ENCODE peak calls at places on chromosomes 16 and 17, in seven cellular contexts. L is activated T-cell treated with anti-CD3 and anti-CD28 coated beads, Interleukin-2, amount 50 U/mL, for 48 hours; P is midbrain; W is tibial artery; S is anterior cingulate cortex; O is testis; A is NCI-H774. Y is an unnamed sample.

GRCh38 chr17:73493212-73493814 is 150.9 kb downstream of the SDK2 start:
- DNase-seq in L (no peak), P (no peak), W (no peak), S (no peak), O (no peak), A (no peak), Y (peak)

GRCh38 chr16:81723098-81723723 is 55.9 kb upstream of the PLCG2 start:
- DNase-seq in L (peak), P (peak), W (no peak), S (peak), O (peak), A (peak), Y (peak)

GRCh38 chr16:49399594-49400364 is 26.2 kb downstream of the C16orf78 start:
- DNase-seq in L (no peak), P (no peak), W (no peak), S (no peak), O (no peak), A (no peak), Y (no peak)

GRCh38 chr17:50249887-50250286 is 24.4 kb upstream of the TMEM92 start:
- DNase-seq in L (no peak), P (no peak), W (no peak), S (no peak), O (no peak), A (no peak), Y (no peak)

GRCh38 chr16:50394215-50394802 is 25.5 kb upstream of the BRD7 start:
- DNase-seq in L (no peak), P (no peak), W (no peak), S (no peak), O (no peak), A (no peak), Y (no peak)

GRCh38 chr17:10295728-10296343 is 77.0 kb downstream of the MYH13 start:
- DNase-seq in L (peak), P (peak), W (no peak), S (peak), O (peak), A (no peak), Y (peak)

GRCh38 chr17:65617496-65617895 is 56.0 kb upstream of the AXIN2 start:
- DNase-seq in L (no peak), P (no peak), W (no peak), S (no peak), O (no peak), A (no peak), Y (no peak)

GRCh38 chr17:73691321-73691766 is 47.1 kb upstream of the SDK2 start:
- DNase-seq in L (no peak), P (no peak), W (no peak), S (no peak), O (no peak), A (no peak), Y (no peak)

GRCh38 chr16:3756113-3756512 is 38.8 kb upstream of the TRAP1 start:
- DNase-seq in L (no peak), P (no peak), W (no peak), S (no peak), O (no peak), A (no peak), Y (no peak)

GRCh38 chr17:11303773-11304394 is 62.9 kb downstream of the SHISA6 start:
- DNase-seq in L (no peak), P (no peak), W (no peak), S (no peak), O (no peak), A (no peak), Y (no peak)

GRCh38 chr17:19457830-19458271 is 46.8 kb downstream of the RNF112 start:
- DNase-seq in L (no peak), P (no peak), W (no peak), S (no peak), O (no peak), A (no peak), Y (peak)

GRCh38 chr17:76539631-76540271 is at the start of gene PRCD:
- DNase-seq in L (no peak), P (no peak), W (peak), S (no peak), O (no peak), A (no peak), Y (no peak)

GRCh38 chr16:79008036-79008868 is 592.3 kb downstream of the MAF start:
- DNase-seq in L (peak), P (no peak), W (no peak), S (no peak), O (no peak), A (peak), Y (no peak)

GRCh38 chr16:84532855-84533486 is 28.5 kb upstream of the MEAK7 start:
- DNase-seq in L (no peak), P (no peak), W (no peak), S (no peak), O (peak), A (no peak), Y (peak)

GRCh38 chr16:65769776-65770438 is 596.6 kb upstream of the CDH5 start:
- DNase-seq in L (no peak), P (no peak), W (no peak), S (no peak), O (no peak), A (no peak), Y (peak)

GRCh38 chr16:1488054-1488601 is 616 bp downstream of the PTX4 start:
- DNase-seq in L (no peak), P (no peak), W (no peak), S (no peak), O (no peak), A (no peak), Y (no peak)

GRCh38 chr17:80789356-80789902 is 202.2 kb upstream of the CHMP6 start:
- DNase-seq in L (no peak), P (no peak), W (peak), S (no peak), O (peak), A (no peak), Y (peak)

GRCh38 chr16:54277845-54278703 is 8.5 kb downstream of the IRX3 start:
- DNase-seq in L (no peak), P (peak), W (no peak), S (peak), O (no peak), A (peak), Y (no peak)

GRCh38 chr16:3646348-3646920 is 8.1 kb upstream of the DNASE1 start:
- DNase-seq in L (peak), P (no peak), W (no peak), S (no peak), O (peak), A (peak), Y (no peak)

GRCh38 chr17:51119415-51120356 is 982 bp downstream of the SPAG9 start:
- DNase-seq in L (peak), P (no peak), W (peak), S (no peak), O (peak), A (no peak), Y (peak)

GRCh38 chr17:34076743-34077631 is 178.1 kb upstream of the CCL2 start:
- DNase-seq in L (no peak), P (no peak), W (no peak), S (peak), O (no peak), A (peak), Y (no peak)

GRCh38 chr17:59811209-59811608 is 81.5 kb downstream of the TUBD1 start:
- DNase-seq in L (no peak), P (no peak), W (no peak), S (no peak), O (no peak), A (no peak), Y (no peak)

GRCh38 chr17:28950017-28950751 is 1.1 kb downstream of the PHF12 start:
- DNase-seq in L (peak), P (peak), W (peak), S (peak), O (peak), A (peak), Y (peak)

GRCh38 chr17:3471599-3471998 is at the start of gene SPATA22:
- DNase-seq in L (no peak), P (no peak), W (no peak), S (no peak), O (peak), A (no peak), Y (no peak)

GRCh38 chr17:17119106-17119505 is 76.8 kb downstream of the MPRIP start:
- DNase-seq in L (no peak), P (no peak), W (no peak), S (no peak), O (peak), A (no peak), Y (no peak)

GRCh38 chr16:67235816-67236547 is 9.1 kb downstream of the TMEM208 start:
- DNase-seq in L (no peak), P (no peak), W (no peak), S (no peak), O (no peak), A (no peak), Y (no peak)

GRCh38 chr17:76725580-76726230 is 701 bp downstream of the JMJD6 start:
- DNase-seq in L (peak), P (peak), W (peak), S (peak), O (peak), A (no peak), Y (peak)

GRCh38 chr16:533391-534088 is 6.0 kb downstream of the CAPN15 start:
- DNase-seq in L (no peak), P (no peak), W (no peak), S (no peak), O (peak), A (no peak), Y (no peak)

GRCh38 chr16:19908921-19909320 is 24.3 kb upstream of the GPRC5B start:
- DNase-seq in L (no peak), P (no peak), W (no peak), S (no peak), O (no peak), A (no peak), Y (no peak)

GRCh38 chr17:29021251-29021650 is 15.4 kb upstream of the SEZ6 start:
- DNase-seq in L (no peak), P (no peak), W (no peak), S (no peak), O (no peak), A (no peak), Y (no peak)

GRCh38 chr16:24151482-24151939 is 104.6 kb upstream of the CACNG3 start:
- DNase-seq in L (no peak), P (no peak), W (no peak), S (no peak), O (no peak), A (no peak), Y (peak)

GRCh38 chr17:309361-309888 is 43.2 kb downstream of the RPH3AL start:
- DNase-seq in L (peak), P (no peak), W (no peak), S (no peak), O (no peak), A (no peak), Y (no peak)

Y was measured in RPMI7951.